ENCODE peak calls at places on chromosomes 13 and 19, in five cellular contexts. D is endodermal cell; B is IMR-90; L is CD8-positive, alpha-beta T cell; R is BE2C. P is an unnamed sample.

GRCh38 chr13:110412132-110412912 is 105.2 kb downstream of the COL4A2 start:
- DNase-seq in D (peak; percentile 94), L (no peak), B (peak; percentile 100), R (peak; percentile 77), P (no peak)

GRCh38 chr19:7533281-7533819 is 2.2 kb upstream of the PNPLA6 start:
- DNase-seq in B (peak; percentile 28), R (peak; percentile 18), L (no peak), D (peak; percentile 74), P (no peak)

GRCh38 chr19:6668696-6669095 is 1.3 kb downstream of the TNFSF14 start:
- DNase-seq in B (no peak), L (peak; percentile 48), D (no peak), R (no peak), P (no peak)

GRCh38 chr13:108734676-108735075 is 105.3 kb downstream of the MYO16 start:
- DNase-seq in L (no peak), D (peak; percentile 76), R (no peak), B (no peak), P (no peak)

GRCh38 chr13:37427843-37428494 is 170.6 kb downstream of the POSTN start:
- DNase-seq in B (no peak), L (no peak), D (no peak), R (no peak), P (no peak)

GRCh38 chr13:114152285-114152645 is 19.8 kb upstream of the RASA3 start:
- DNase-seq in R (no peak), D (no peak), B (no peak), L (no peak), P (no peak)

GRCh38 chr13:67119481-67119883 is 110.7 kb downstream of the PCDH9 start:
- DNase-seq in D (no peak), R (no peak), B (peak; percentile 96), L (no peak), P (no peak)

GRCh38 chr19:28128341-28128740 is 1084.6 kb downstream of the UQCRFS1 start:
- DNase-seq in L (no peak), B (no peak), R (no peak), D (no peak), P (no peak)

GRCh38 chr13:52393572-52394357 is 12.2 kb downstream of the THSD1 start:
- DNase-seq in R (no peak), L (no peak), B (no peak), D (no peak), P (no peak)

GRCh38 chr13:101490400-101491015 is 38.0 kb downstream of the ITGBL1 start:
- DNase-seq in B (no peak), R (no peak), L (no peak), D (no peak), P (no peak)

GRCh38 chr19:16461630-16462051 is 10.1 kb downstream of the EPS15L1 start:
- DNase-seq in L (no peak), D (no peak), R (no peak), B (no peak), P (no peak)

GRCh38 chr19:53308339-53308811 is 25.2 kb upstream of the ZNF845 start:
- DNase-seq in R (peak; percentile 51), B (no peak), D (peak; percentile 90), L (no peak), P (no peak)

GRCh38 chr13:48437381-48437780 is 24.5 kb upstream of the LPAR6 start:
- DNase-seq in B (peak; percentile 45), D (no peak), L (no peak), R (peak; percentile 39), P (no peak)

GRCh38 chr13:47408546-47409319 is 511.9 kb upstream of the HTR2A start:
- DNase-seq in L (no peak), D (no peak), R (no peak), B (no peak), P (no peak)

GRCh38 chr13:94318418-94318817 is 161.1 kb downstream of the DCT start:
- DNase-seq in L (no peak), R (no peak), B (peak; percentile 71), D (no peak), P (no peak)

GRCh38 chr19:5903502-5904301 is at the start of gene NDUFA11:
- DNase-seq in D (peak; percentile 99), L (peak; percentile 97), R (peak; percentile 98), B (peak; percentile 95), P (peak; percentile 100)

GRCh38 chr13:48731957-48732569 is 78.3 kb downstream of the CYSLTR2 start:
- DNase-seq in R (peak; percentile 46), L (peak; percentile 46), D (peak; percentile 89), B (no peak), P (no peak)

GRCh38 chr19:54952591-54953344 is 5.4 kb upstream of the NLRP7 start:
- DNase-seq in R (no peak), L (no peak), D (peak; percentile 57), B (no peak), P (no peak)

GRCh38 chr13:30679483-30680330 is 55.6 kb upstream of the ALOX5AP start:
- DNase-seq in D (peak; percentile 77), L (peak; percentile 39), R (peak; percentile 53), B (peak; percentile 41), P (no peak)

GRCh38 chr13:72313546-72313945 is 413.9 kb downstream of the MZT1 start:
- DNase-seq in D (no peak), R (no peak), B (no peak), L (no peak), P (no peak)

GRCh38 chr13:36157475-36157874 is 26.3 kb upstream of the DCLK1 start:
- DNase-seq in R (no peak), L (no peak), D (no peak), B (no peak), P (no peak)

GRCh38 chr13:74554581-74555290 is 420.5 kb upstream of the KLF12 start:
- DNase-seq in R (peak; percentile 71), L (no peak), D (no peak), B (no peak), P (no peak)

GRCh38 chr19:11265785-11266236 is 3.5 kb upstream of the DOCK6 start:
- DNase-seq in B (no peak), R (no peak), D (no peak), L (no peak), P (no peak)

GRCh38 chr19:10601999-10602329 is 14.9 kb upstream of the AP1M2 start:
- DNase-seq in D (no peak), B (no peak), L (no peak), R (no peak), P (no peak)

GRCh38 chr19:14434157-14434501 is 1.0 kb downstream of the PKN1 start:
- DNase-seq in D (no peak), B (no peak), R (no peak), L (no peak), P (no peak)

GRCh38 chr19:12873891-12874745 is 7.1 kb downstream of the DNASE2 start:
- DNase-seq in L (no peak), B (no peak), D (no peak), R (no peak), P (no peak)

GRCh38 chr19:12875086-12875485 is 6.2 kb downstream of the DNASE2 start:
- DNase-seq in R (no peak), D (no peak), B (no peak), L (no peak), P (no peak)

GRCh38 chr19:12872255-12872654 is 9.0 kb downstream of the DNASE2 start:
- DNase-seq in D (no peak), R (no peak), L (no peak), B (no peak), P (no peak)

GRCh38 chr19:12871681-12872080 is 9.6 kb downstream of the DNASE2 start:
- DNase-seq in D (no peak), L (no peak), B (no peak), R (no peak), P (no peak)

DNA sequence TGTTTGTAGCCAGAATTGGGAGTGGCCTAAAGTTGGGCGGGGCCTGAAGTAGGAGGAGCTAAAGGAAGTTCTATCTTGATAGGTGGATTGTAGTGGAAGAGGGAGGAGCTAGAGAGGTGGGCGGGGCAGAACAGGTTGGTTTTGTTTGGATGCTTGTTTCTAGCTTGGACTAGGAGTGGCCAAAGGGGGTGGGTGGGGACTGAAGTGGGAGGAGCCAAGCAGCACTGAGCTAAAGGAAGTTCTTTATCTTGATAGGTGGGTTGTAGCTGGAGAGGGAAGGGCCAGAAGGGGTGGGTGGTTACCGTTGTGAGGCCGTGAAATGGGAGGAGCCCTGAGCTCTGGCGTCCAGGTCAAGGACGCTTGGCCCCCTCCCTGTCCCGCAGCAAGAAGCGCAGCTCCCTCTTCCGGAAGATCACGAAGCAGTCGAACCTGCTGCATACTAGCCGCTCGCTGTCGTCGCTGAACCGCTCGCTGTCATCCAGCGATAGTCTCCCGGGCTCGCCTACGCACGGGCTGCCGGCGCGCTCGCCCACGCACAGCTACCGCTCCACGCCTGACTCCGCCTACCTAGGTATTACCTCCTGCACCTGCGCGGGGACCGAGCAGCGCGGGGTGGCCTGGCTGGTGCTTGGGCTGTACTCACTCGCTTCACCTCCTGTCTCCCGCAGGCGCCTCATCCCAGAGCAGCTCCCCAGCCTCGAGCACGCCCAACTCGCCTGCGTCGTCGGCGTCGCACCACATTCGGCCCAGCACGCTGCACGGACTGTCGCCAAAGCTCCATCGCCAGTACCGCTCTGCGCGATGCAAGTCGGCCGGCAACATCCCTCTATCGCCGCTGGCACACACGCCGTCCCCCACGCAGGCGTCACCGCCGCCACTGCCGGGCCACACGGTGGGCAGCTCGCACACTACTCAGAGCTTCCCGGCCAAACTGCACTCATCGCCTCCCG is 8.0 kb downstream of the DNASE2 start:
- DNase-seq in R (peak; percentile 81), L (peak; percentile 82), D (peak; percentile 82), B (peak; percentile 37), P (no peak)
- H3K4me3 ChIP-seq in R (no peak overlapping the region), L (no peak overlapping the region), D (no peak overlapping the region), B (peak overlapping the region; percentile 1), P (peak overlapping the region; percentile 23)

GRCh38 chr13:99800951-99801350 is 170.6 kb downstream of the ZIC5 start:
- DNase-seq in D (peak; percentile 65), B (no peak), R (no peak), L (no peak), P (no peak)

GRCh38 chr13:99805361-99805760 is 166.2 kb downstream of the ZIC5 start:
- DNase-seq in D (peak; percentile 86), B (no peak), L (no peak), R (no peak), P (no peak)

GRCh38 chr13:99802416-99802815 is 169.2 kb downstream of the ZIC5 start:
- DNase-seq in L (no peak), D (no peak), R (no peak), B (no peak), P (no peak)

GRCh38 chr13:99800004-99800403 is 171.6 kb downstream of the ZIC5 start:
- DNase-seq in L (no peak), R (no peak), D (no peak), B (no peak), P (no peak)

DNA sequence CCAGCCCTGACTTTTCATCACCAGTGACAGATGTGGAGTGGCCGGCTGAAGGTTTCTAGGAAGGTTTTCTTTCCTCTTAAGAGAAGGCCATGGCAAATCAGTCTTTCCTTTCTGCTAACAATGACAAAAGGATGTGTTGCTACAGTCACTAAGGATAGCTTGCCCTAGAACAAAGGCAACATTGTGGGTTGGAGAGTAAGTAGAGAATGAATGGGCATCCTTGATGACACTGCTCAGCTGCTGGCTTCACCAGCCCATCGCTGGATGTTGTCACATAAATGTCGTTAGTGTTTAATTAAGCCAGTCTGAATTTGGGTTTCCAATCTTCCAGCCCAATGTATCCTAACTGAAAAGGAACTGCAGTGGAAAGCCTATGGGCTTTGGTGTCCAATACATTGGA is 168.4 kb downstream of the ZIC5 start:
- DNase-seq in B (no peak), L (no peak), D (no peak), R (no peak), P (no peak)
- H3K4me1 ChIP-seq in B (no peaks in the 10 kb centered on the region), L (no peaks in the 10 kb centered on the region), D (peaks cover 3% of the 10 kb centered on the region), R (no peaks in the 10 kb centered on the region), P (no peaks in the 10 kb centered on the region)

GRCh38 chr13:44306401-44307192 is 67.0 kb upstream of the SERP2 start:
- DNase-seq in R (no peak), B (peak; percentile 99), D (peak; percentile 70), L (no peak), P (no peak)
- H3K4me3 ChIP-seq in R (no peak overlapping the region), B (no peak overlapping the region), D (peak overlapping the region; percentile 34), L (peak overlapping the region; percentile 7), P (peak overlapping the region; percentile 18)

GRCh38 chr13:20431080-20431479 is 94.6 kb downstream of the CRYL1 start:
- DNase-seq in D (no peak), R (no peak), B (no peak), L (no peak), P (no peak)
- H3K4me1 ChIP-seq in D (no peaks in the 10 kb centered on the region), R (no peaks in the 10 kb centered on the region), B (no peaks in the 10 kb centered on the region), L (no peaks in the 10 kb centered on the region), P (peaks cover 54% of the 10 kb centered on the region)